ENCODE peak calls at places on chromosome 12, in five cellular contexts. X, S, O, W and P are unnamed samples.

GRCh38 chr12:104738371-104738710 is 219.7 kb downstream of the SLC41A2 start:
- DNase-seq in S (no peak), X (no peak), O (peak), W (no peak), P (no peak)

GRCh38 chr12:59812716-59813115 is 216.9 kb downstream of the SLC16A7 start:
- DNase-seq in S (no peak), O (no peak), W (no peak), X (no peak), P (no peak)

GRCh38 chr12:87270894-87271293 is 758.3 kb downstream of the C12orf50 start:
- DNase-seq in O (no peak), W (no peak), S (no peak), X (no peak), P (no peak)

GRCh38 chr12:79233341-79233761 is 368.8 kb downstream of the SYT1 start:
- DNase-seq in X (no peak), S (no peak), W (no peak), O (no peak), P (no peak)

GRCh38 chr12:108578813-108579212 is 16.4 kb downstream of the ISCU start:
- DNase-seq in W (no peak), S (no peak), X (no peak), O (no peak), P (peak)

GRCh38 chr12:4908694-4909396 is 860 bp upstream of the KCNA1 start:
- DNase-seq in X (peak), O (no peak), W (no peak), S (no peak), P (no peak)

GRCh38 chr12:9122166-9122609 is 6.5 kb upstream of the A2M start:
- DNase-seq in O (no peak), W (no peak), S (no peak), X (no peak), P (no peak)

GRCh38 chr12:98743362-98743953 is 98.4 kb downstream of the APAF1 start:
- DNase-seq in S (no peak), W (peak), X (peak), O (no peak), P (no peak)

GRCh38 chr12:115519359-115519758 is 758.1 kb downstream of the MED13L start:
- DNase-seq in X (no peak), W (no peak), O (no peak), S (no peak), P (no peak)

GRCh38 chr12:93089805-93090569 is 160.9 kb upstream of the EEA1 start:
- DNase-seq in W (peak), X (no peak), O (no peak), S (no peak), P (no peak)

GRCh38 chr12:83018063-83018462 is 331.4 kb downstream of the TMTC2 start:
- DNase-seq in O (no peak), W (no peak), S (no peak), X (no peak), P (no peak)

GRCh38 chr12:50041962-50042361 is 15.4 kb upstream of the ASIC1 start:
- DNase-seq in S (no peak), W (no peak), O (no peak), X (no peak), P (peak)

GRCh38 chr12:111034911-111035577 is 114.7 kb upstream of the MYL2 start:
- DNase-seq in O (no peak), X (peak), W (no peak), S (no peak), P (no peak)

GRCh38 chr12:89073659-89074058 is 278.6 kb downstream of the DUSP6 start:
- DNase-seq in X (no peak), W (no peak), O (no peak), S (no peak), P (no peak)

GRCh38 chr12:132056320-132056719 is 87.8 kb downstream of the DDX51 start:
- DNase-seq in O (no peak), X (no peak), S (no peak), W (no peak), P (no peak)

GRCh38 chr12:11797317-11797913 is 147.9 kb downstream of the ETV6 start:
- DNase-seq in S (no peak), W (no peak), O (no peak), X (no peak), P (no peak)

GRCh38 chr12:116201908-116202307 is 75.6 kb downstream of the MED13L start:
- DNase-seq in X (no peak), O (no peak), S (no peak), W (no peak), P (no peak)

GRCh38 chr12:131827961-131828534 is at the start of gene MMP17:
- DNase-seq in W (no peak), X (peak), S (no peak), O (no peak), P (peak)

GRCh38 chr12:51593539-51593938 is 2.5 kb downstream of the SCN8A start:
- DNase-seq in S (no peak), X (no peak), O (no peak), W (no peak), P (no peak)

GRCh38 chr12:125861299-125862281 is 796.4 kb downstream of the AACS start:
- DNase-seq in W (no peak), S (no peak), O (peak), X (no peak), P (peak)

GRCh38 chr12:58668831-58669230 is 251.5 kb downstream of the LRIG3 start:
- DNase-seq in X (no peak), W (no peak), S (no peak), O (no peak), P (no peak)

GRCh38 chr12:71004578-71004977 is 84.0 kb upstream of the PTPRR start:
- DNase-seq in S (no peak), X (no peak), W (no peak), O (no peak), P (no peak)

GRCh38 chr12:87332987-87333761 is 696.0 kb downstream of the C12orf50 start:
- DNase-seq in S (no peak), O (no peak), X (no peak), W (no peak), P (no peak)

GRCh38 chr12:123134265-123134664 is 16.6 kb downstream of the PITPNM2 start:
- DNase-seq in S (no peak), X (no peak), O (no peak), W (no peak), P (no peak)

GRCh38 chr12:131137836-131138637 is 184.3 kb downstream of the ADGRD1 start:
- DNase-seq in X (no peak), W (no peak), S (no peak), O (no peak), P (no peak)

GRCh38 chr12:5083955-5084849 is 40.5 kb downstream of the KCNA5 start:
- DNase-seq in W (peak), O (peak), S (no peak), X (peak), P (no peak)

GRCh38 chr12:31518680-31519227 is 72.2 kb downstream of the DENND5B start:
- DNase-seq in O (no peak), W (peak), S (no peak), X (no peak), P (no peak)
- H3K4me3 ChIP-seq in O (no peak), W (no peak), S (no peak), X (no peak), P (no peak)

GRCh38 chr12:42444192-42444943 is 118.4 kb downstream of the PPHLN1 start:
- DNase-seq in S (no peak), X (peak), O (no peak), W (no peak), P (no peak)
- H3K27ac ChIP-seq in S (no peak), X (no peak), O (no peak), W (no peak), P (no peak)

GRCh38 chr12:2858334-2858733 is 1.5 kb upstream of the TEX52 start:
- DNase-seq in O (no peak), S (no peak), X (no peak), W (no peak), P (no peak)
- TF ChIP-seq POLR2A in O (no peak), S (no peak), X (no peak), W (no peak), P (no peak)

GRCh38 chr12:120172053-120172452 is 22.5 kb downstream of the GCN1 start:
- DNase-seq in X (no peak), S (no peak), W (no peak), O (no peak), P (no peak)

GRCh38 chr12:120167529-120168095 is 26.9 kb downstream of the GCN1 start:
- DNase-seq in S (no peak), X (no peak), O (no peak), W (no peak), P (no peak)

GRCh38 chr12:120168337-120168736 is 26.2 kb downstream of the GCN1 start:
- DNase-seq in O (no peak), X (no peak), S (no peak), W (no peak), P (no peak)

GRCh38 chr12:120169946-120170345 is 24.6 kb downstream of the GCN1 start:
- DNase-seq in S (no peak), X (no peak), O (no peak), W (no peak), P (no peak)

DNA sequence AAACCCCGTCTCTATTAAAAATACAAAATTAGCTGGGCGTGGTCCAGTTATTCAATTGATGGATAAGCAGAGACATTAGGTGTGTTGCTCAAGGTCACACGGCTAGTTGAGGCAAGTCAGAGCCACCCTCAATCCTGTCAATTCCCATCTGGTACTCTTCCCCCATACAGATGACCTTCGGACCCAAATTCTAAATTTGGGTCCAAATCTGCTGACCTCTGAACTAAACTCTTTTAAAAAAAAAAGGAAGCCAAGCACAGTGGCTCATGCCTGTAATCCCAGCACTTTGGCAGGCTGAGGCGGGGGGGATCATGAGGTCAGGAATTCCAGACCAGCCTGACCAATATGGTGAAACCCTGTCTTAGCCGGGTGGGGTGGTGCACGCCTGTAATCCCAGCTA is 23.9 kb downstream of the GCN1 start:
- DNase-seq in W (no peak), S (no peak), X (no peak), O (no peak), P (no peak)
- H3K4me3 ChIP-seq in W (no peak), S (no peak), X (no peak), O (no peak), P (no peak)

GRCh38 chr12:45303955-45304354 is 88.1 kb downstream of the ANO6 start:
- DNase-seq in W (no peak), O (no peak), S (no peak), X (no peak), P (no peak)

GRCh38 chr12:45302621-45303020 is 86.7 kb downstream of the ANO6 start:
- DNase-seq in W (no peak), O (no peak), S (no peak), X (no peak), P (no peak)

GRCh38 chr12:45299132-45299692 is 83.3 kb downstream of the ANO6 start:
- DNase-seq in X (no peak), S (no peak), O (peak), W (peak), P (no peak)

GRCh38 chr12:45296046-45296586 is 80.2 kb downstream of the ANO6 start:
- DNase-seq in S (no peak), X (no peak), O (no peak), W (no peak), P (no peak)

DNA sequence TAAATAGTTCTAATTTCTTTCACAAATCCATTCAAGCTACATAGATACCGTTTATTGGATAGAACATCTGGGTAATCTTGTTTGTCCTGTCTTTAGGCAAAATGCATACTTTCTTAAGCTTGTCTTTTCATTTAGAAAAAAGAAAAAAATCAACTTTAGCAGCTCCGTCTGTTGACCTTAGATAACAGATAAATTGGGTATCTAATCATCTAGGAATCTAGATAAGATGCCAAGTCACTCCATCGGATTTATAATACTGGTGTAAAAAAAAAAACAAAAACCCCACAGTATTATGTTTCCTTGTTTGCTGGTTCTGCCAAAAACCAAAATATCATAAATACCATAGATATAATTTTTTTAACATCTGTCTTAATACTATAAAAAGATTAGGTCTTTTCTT is 82.8 kb downstream of the ANO6 start:
- DNase-seq in S (no peak), W (no peak), O (no peak), X (no peak), P (no peak)
- H3K27ac ChIP-seq in S (no peak), W (peak), O (no peak), X (no peak), P (peak)

GRCh38 chr12:67647547-67648305 is 819 bp upstream of the DYRK2 start:
- DNase-seq in O (peak), S (no peak), X (peak), W (peak), P (peak)
- TF ChIP-seq POLR2A in O (peak), S (no peak), X (peak), W (no peak), P (peak)

DNA sequence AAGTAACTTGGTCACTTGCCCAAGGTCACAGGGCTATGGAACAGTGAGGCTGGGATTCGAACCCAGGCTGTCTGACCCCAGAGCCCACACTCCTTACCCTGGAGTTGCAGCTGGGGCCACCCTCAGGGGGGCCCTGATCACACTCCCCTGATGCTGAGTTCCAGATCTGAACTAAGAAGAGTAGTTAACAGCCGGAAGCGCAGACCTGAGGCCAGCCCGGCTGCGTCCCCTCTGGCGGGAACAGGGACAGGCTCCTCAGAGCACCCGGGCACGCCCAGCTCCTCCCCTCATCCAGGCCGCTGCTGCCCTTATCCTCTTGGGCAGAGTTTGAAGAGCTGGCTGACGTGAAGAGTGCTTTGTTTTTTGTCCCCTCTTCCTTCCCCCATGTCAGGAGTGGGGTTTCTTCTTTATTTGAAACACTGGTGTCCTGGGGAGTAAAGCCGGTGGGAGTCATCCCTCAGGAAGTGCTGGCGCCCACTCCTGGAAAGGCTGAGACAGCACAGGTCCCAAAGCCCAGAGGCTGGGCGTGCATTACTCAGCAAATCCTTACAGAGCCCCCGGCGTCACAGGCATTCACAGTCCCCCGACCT is 8.7 kb downstream of the PHB2 start:
- DNase-seq in X (peak), S (no peak), O (peak), W (peak), P (peak)
- H3K4me3 ChIP-seq in X (peak), S (peak), O (peak), W (peak), P (peak)

GRCh38 chr12:24404086-24404815 is 454.8 kb upstream of the SOX5 start:
- DNase-seq in S (no peak), W (no peak), O (no peak), X (no peak), P (no peak)
- H3K27ac ChIP-seq in S (no peak), W (no peak), O (no peak), X (no peak), P (no peak)

DNA sequence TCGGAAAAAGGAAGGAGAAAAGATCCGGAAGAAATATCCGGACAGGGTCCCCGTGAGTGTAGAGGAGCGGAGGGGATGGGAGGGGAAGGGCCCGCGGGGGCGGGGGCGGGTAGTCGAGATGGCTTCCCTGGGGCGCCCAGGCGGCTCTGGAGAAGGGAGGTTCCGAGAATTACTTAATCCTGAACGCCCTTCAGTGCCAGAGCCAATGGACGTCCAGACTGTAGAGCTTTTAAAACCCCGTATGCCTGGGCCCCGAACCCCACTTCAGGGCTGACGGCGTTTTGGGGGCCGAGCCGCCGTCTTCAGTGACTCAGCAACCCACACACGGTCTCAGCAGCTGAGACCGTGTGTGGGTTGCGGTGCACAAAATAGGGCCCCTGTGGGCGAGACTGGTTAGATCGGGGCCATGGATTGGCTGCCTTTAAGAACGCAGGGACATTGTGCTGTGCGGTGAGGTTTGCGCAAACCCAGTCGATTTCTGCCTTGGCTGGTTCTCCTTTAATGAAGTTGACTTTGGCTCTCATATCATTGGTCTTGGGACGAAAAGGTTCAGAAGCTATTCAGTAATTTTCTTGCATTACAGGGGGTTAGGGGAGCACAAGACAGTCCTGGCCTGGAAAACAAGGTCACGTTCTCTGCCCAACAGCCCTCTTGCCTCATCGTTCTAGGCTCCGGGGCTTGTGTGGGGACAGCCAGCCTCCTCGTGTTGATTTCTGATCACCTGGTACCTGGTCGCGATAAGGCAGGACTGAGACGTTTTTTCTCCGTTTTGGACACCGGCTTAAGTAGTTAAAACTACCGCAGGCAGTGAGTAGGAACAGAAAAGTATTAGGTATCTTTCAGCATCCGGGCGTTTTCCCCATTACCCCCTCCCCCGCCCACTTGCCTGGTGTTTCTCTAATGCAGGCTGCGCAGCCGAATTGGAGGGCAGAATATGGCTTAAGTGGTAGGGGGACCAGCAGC is 772 bp downstream of the GABARAPL1 start:
- DNase-seq in O (peak), W (peak), X (peak), S (peak), P (peak)
- TF ChIP-seq POLR2A in O (peak), W (no peak), X (peak), S (no peak), P (peak)